ENCODE peak calls at places on chromosomes 12 and 14, in five cellular contexts. M is A549; R is RWPE1; U is CD4-positive, alpha-beta T cell; P is foreskin fibroblast. X is an unnamed sample.

GRCh38 chr12:75631809-75632208 is 120.4 kb upstream of the KRR1 start:
- DNase-seq in M (no peak), R (no peak), U (no peak), P (no peak), X (no peak)

GRCh38 chr12:7923241-7924236 is 12.4 kb downstream of the SLC2A3 start:
- DNase-seq in M (no peak), R (no peak), U (no peak), P (no peak), X (no peak)

GRCh38 chr12:41683023-41683422 is 461.7 kb downstream of the GXYLT1 start:
- DNase-seq in M (no peak), R (no peak), U (no peak), P (no peak), X (no peak)

GRCh38 chr14:43479751-43480150 is 1027.3 kb downstream of the FSCB start:
- DNase-seq in M (no peak), R (no peak), U (no peak), P (no peak), X (no peak)

GRCh38 chr14:79011091-79011919 is 841.1 kb downstream of the NRXN3 start:
- DNase-seq in M (peak), R (peak), U (no peak), P (peak), X (peak)

GRCh38 chr12:121404734-121405133 is 4.8 kb downstream of the RNF34 start:
- DNase-seq in M (no peak), R (no peak), U (no peak), P (no peak), X (no peak)

GRCh38 chr14:103522649-103523582 is at the start of gene CKB:
- DNase-seq in M (peak), R (peak), U (no peak), P (no peak), X (peak)

GRCh38 chr14:92690171-92691011 is 58.0 kb downstream of the LGMN start:
- DNase-seq in M (peak), R (peak), U (no peak), P (no peak), X (peak)

GRCh38 chr12:121964813-121965643 is 46.6 kb downstream of the CFAP251 start:
- DNase-seq in M (no peak), R (peak), U (no peak), P (peak), X (no peak)

GRCh38 chr12:76238688-76239087 is 109.5 kb downstream of the BBS10 start:
- DNase-seq in M (no peak), R (no peak), U (no peak), P (no peak), X (no peak)

GRCh38 chr14:66281036-66281776 is 205.0 kb upstream of the CCDC196 start:
- DNase-seq in M (no peak), R (no peak), U (no peak), P (no peak), X (no peak)

GRCh38 chr12:26810330-26810729 is 22.7 kb downstream of the ITPR2 start:
- DNase-seq in M (no peak), R (peak), U (no peak), P (peak), X (no peak)

GRCh38 chr12:116204169-116204568 is 73.3 kb downstream of the MED13L start:
- DNase-seq in M (no peak), R (no peak), U (no peak), P (no peak), X (no peak)

GRCh38 chr14:65303185-65303901 is 109.2 kb upstream of the FUT8 start:
- DNase-seq in M (no peak), R (peak), U (no peak), P (no peak), X (no peak)

GRCh38 chr14:95011449-95012020 is 145.8 kb downstream of the DICER1 start:
- DNase-seq in M (no peak), R (no peak), U (no peak), P (no peak), X (no peak)

GRCh38 chr12:110316861-110317260 is 35.8 kb downstream of the ATP2A2 start:
- DNase-seq in M (no peak), R (no peak), U (no peak), P (peak), X (no peak)

GRCh38 chr14:37889087-37889486 is 293.7 kb downstream of the TTC6 start:
- DNase-seq in M (no peak), R (no peak), U (no peak), P (no peak), X (no peak)

GRCh38 chr14:72646861-72647528 is 246.9 kb downstream of the DPF3 start:
- DNase-seq in M (no peak), R (no peak), U (no peak), P (peak), X (no peak)

GRCh38 chr14:31270196-31270772 is 62.7 kb upstream of the HECTD1 start:
- DNase-seq in M (no peak), R (no peak), U (no peak), P (no peak), X (no peak)

DNA sequence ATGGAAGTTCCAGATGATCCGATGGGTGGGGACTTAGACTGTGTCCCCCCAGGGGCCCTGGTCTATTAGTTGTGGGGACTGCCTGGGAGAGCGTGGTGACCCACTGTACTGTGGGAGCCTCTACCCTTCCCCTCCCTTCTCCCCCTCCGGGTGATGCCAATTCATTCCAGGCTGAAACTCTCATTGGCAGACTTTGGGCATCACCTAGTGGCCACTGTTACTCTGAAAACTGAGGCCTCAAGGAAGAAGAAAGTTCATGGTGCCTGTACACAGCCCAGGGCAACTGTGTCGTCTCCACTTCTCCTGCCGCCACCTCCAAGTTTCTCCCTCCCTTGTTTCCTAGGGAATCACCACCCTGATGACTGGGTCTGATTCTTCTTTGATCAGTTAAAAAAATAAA is 173.6 kb upstream of the ALG10B start:
- DNase-seq in M (peak), R (no peak), U (no peak), P (no peak), X (no peak)
- TF ChIP-seq CTCF in M (peak), R (no peak), U (no peak), P (no peak), X (no peak)

GRCh38 chr14:102316746-102317563 is 2.6 kb upstream of the ZNF839 start:
- DNase-seq in M (peak), R (peak), U (peak), P (peak), X (peak)

GRCh38 chr14:102316048-102316745 is 3.3 kb upstream of the ZNF839 start:
- DNase-seq in M (no peak), R (no peak), U (peak), P (peak), X (no peak)

GRCh38 chr14:102319351-102320032 is at the start of gene ZNF839:
- DNase-seq in M (peak), R (peak), U (peak), P (peak), X (peak)

GRCh38 chr14:102318781-102319276 is 717 bp upstream of the ZNF839 start:
- DNase-seq in M (no peak), R (no peak), U (no peak), P (no peak), X (no peak)

GRCh38 chr14:102317564-102318248 is 1.8 kb upstream of the ZNF839 start:
- DNase-seq in M (no peak), R (no peak), U (no peak), P (no peak), X (peak)
- TF ChIP-seq CTCF in M (no peak), R (no peak), U (no peak), P (no peak), X (no peak)

GRCh38 chr12:111401167-111401605 is 4.5 kb upstream of the SH2B3 start:
- DNase-seq in M (no peak), R (no peak), U (no peak), P (no peak), X (no peak)
- TF ChIP-seq CTCF in M (no peak), R (no peak), U (no peak), P (no peak), X (no peak)

DNA sequence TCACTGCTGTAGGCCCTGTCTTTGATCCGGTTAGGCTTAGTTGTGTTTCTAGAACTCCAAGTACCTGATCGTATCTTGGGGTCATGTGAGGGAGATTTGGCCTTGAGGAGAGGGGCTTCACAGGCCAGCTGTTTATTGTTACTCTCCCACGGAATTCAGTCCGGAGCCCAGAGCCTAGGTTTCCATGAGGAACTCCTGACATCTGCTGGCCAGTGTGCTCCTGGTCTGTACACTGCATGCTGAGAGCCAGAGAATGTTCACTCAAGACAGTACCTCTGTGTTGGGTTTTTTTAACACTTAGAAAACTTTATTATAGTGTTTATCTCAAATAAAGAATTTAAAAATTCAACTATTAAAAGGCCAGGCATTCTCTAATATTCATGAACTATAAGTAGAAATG is 341.0 kb upstream of the TMEM132C start:
- DNase-seq in M (no peak), R (no peak), U (no peak), P (peak), X (no peak)
- TF ChIP-seq CTCF in M (no peak), R (no peak), U (no peak), P (peak), X (no peak)

DNA sequence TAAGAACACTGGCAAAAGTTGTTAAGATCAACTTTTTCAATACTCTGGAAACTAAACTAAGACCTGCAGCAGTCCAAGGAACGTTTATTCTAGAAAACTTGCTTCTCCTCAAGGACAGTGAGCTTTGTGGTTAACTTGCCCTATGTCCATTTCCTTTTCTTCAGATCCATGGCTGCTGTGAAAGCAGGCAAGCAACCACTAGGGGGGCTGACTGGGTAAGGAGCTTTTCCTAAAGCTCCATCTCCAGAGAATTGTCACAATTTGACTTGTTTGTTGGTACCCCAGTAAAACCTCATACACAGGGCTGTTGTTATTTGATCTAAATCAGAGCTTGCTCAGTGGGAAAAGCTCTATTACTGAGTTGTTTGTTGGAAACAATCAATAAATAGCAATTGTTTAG is 10.1 kb upstream of the RPL10L start:
- DNase-seq in M (no peak), R (no peak), U (no peak), P (no peak), X (no peak)
- TF ChIP-seq CTCF in M (no peak), R (no peak), U (no peak), P (no peak), X (no peak)